ENCODE peak calls at places on chromosomes 11 and 22, in eight cellular contexts. H is endothelial cell of umbilical vein, M is esophagus squamous epithelium, R is hepatocyte, E is heart right ventricle, K is iPS DF 6.9, D is substantia nigra, F is left ventricle myocardium inferior. Y is an unnamed sample.
A peak's percentile ranks its signal among the peaks of the same experiment; 100 is the strongest.

GRCh38 chr11:5303643-5304042 is 1.9 kb upstream of the OR51B4 start:
- DNase-seq in R (no peak), K (no peak), H (no peak), F (no peak), M (no peak), D (no peak), E (no peak), Y (no peak)

GRCh38 chr11:7600205-7600775 is 73.0 kb downstream of the CYB5R2 start:
- DNase-seq in D (peak; percentile 25), M (no peak), F (no peak), R (peak; percentile 76), K (no peak), H (peak; percentile 92), E (no peak), Y (no peak)

GRCh38 chr11:65423516-65424199 is 1.1 kb downstream of the NEAT1 start:
- DNase-seq in R (no peak), M (no peak), H (peak; percentile 28), E (peak; percentile 25), D (no peak), K (no peak), F (peak; percentile 20), Y (no peak)

GRCh38 chr22:47335460-47335859 is 573.0 kb downstream of the TBC1D22A start:
- DNase-seq in R (no peak), K (no peak), H (no peak), M (no peak), D (no peak), F (no peak), E (no peak), Y (no peak)

GRCh38 chr11:67695606-67696005 is 21.2 kb upstream of the ALDH3B2 start:
- DNase-seq in E (no peak), R (no peak), H (no peak), M (no peak), K (no peak), D (no peak), F (no peak), Y (no peak)

GRCh38 chr11:40647290-40647689 is 812.2 kb downstream of the LRRC4C start:
- DNase-seq in K (no peak), D (no peak), M (no peak), F (no peak), R (no peak), H (no peak), E (no peak), Y (no peak)

GRCh38 chr22:32103648-32104326 is 55.3 kb downstream of the C22orf42 start:
- DNase-seq in R (no peak), K (no peak), E (no peak), F (no peak), M (no peak), D (no peak), H (no peak), Y (no peak)

GRCh38 chr11:126246636-126247035 is 22.1 kb downstream of the SRPRA start:
- DNase-seq in H (peak; percentile 92), K (no peak), F (no peak), R (no peak), M (no peak), E (no peak), D (no peak), Y (no peak)

GRCh38 chr11:26579683-26580082 is 7.6 kb upstream of the MUC15 start:
- DNase-seq in H (no peak), K (no peak), F (no peak), R (no peak), M (no peak), E (no peak), D (no peak), Y (no peak)

GRCh38 chr22:49768961-49769690 is 58.5 kb downstream of the BRD1 start:
- DNase-seq in M (no peak), H (no peak), K (no peak), R (no peak), F (peak; percentile 27), E (no peak), D (no peak), Y (no peak)

GRCh38 chr22:45302751-45303150 is 7.0 kb upstream of the FAM118A start:
- DNase-seq in E (no peak), R (no peak), K (no peak), M (no peak), H (no peak), D (no peak), F (no peak), Y (no peak)

GRCh38 chr22:45304971-45305370 is 4.8 kb upstream of the FAM118A start:
- DNase-seq in R (no peak), H (no peak), D (no peak), M (no peak), F (no peak), E (no peak), K (no peak), Y (no peak)

GRCh38 chr22:45308624-45309421 is 911 bp upstream of the FAM118A start:
- DNase-seq in D (no peak), K (no peak), F (no peak), R (no peak), M (no peak), E (no peak), H (no peak), Y (no peak)

GRCh38 chr22:45305456-45306065 is 4.2 kb upstream of the FAM118A start:
- DNase-seq in R (no peak), F (no peak), E (no peak), K (no peak), D (no peak), H (no peak), M (no peak), Y (no peak)

GRCh38 chr22:45306139-45306538 is 3.6 kb upstream of the FAM118A start:
- DNase-seq in R (no peak), K (no peak), M (no peak), H (no peak), D (no peak), E (no peak), F (no peak), Y (no peak)
- H3K27ac ChIP-seq in R (peak overlapping the region; percentile 42), K (no peak overlapping the region), M (no peak overlapping the region), H (no peak overlapping the region), D (no peak overlapping the region), E (no peak overlapping the region), F (no peak overlapping the region), Y (no peak overlapping the region)

DNA sequence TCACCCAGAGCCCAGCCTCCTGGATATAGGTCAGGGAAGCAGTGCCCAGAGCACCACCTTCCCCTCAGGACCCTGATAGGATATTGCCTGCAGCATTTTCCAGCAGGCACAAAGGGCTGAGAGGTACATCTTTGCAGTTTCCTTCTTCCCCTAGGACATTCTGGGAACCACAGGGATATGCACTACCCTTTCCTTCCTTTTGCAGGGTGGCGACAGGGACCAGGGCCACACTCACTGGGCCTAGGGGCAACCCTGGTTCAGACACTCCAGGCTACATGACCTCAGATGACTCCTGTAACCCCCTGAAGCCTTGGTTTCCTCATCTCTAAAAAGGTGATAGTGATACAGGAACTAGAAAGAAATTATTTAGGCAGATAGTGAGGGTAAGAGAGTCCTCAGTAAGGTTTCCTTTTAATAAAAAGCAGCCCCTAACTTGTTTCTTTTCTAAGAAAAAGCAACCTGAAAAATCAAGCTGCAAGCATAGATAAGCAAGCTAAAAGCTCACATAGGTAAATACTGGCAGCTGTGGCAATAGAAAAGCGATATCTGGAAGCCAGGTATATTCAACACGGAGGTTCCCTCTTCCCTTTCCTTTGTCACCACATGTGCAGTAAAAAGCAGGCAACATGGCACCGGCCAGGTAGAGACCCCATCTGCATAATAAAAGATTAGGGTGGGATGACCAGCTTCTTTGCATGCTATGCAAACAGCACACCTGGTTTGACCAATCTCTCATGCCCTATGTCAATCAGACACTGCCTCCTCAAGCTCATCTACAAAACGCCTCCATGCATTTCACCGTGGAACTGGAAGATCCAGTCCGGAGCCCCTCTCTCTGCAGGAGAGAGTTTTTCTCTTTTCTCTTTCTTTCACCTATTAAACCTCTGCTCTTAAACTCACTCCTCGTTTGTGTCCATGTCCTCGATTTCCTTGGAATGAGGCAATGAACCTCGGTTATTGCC is 13.2 kb upstream of the MRGPRX2 start:
- DNase-seq in D (no peak), M (no peak), E (no peak), F (no peak), K (peak; percentile 39), H (no peak), R (no peak), Y (no peak)
- H3K27ac ChIP-seq in D (no peak overlapping the region), M (peak overlapping the region; percentile 75), E (no peak overlapping the region), F (no peak overlapping the region), K (no peak overlapping the region), H (no peak overlapping the region), R (no peak overlapping the region), Y (no peak overlapping the region)

GRCh38 chr11:44583353-44583669 is 17.8 kb downstream of the CD82 start:
- DNase-seq in D (no peak), M (no peak), E (no peak), K (no peak), H (no peak), R (no peak), F (no peak), Y (no peak)
- H3K27ac ChIP-seq in D (no peak overlapping the region), M (no peak overlapping the region), E (peak overlapping the region; percentile 45), K (no peak overlapping the region), H (no peak overlapping the region), R (no peak overlapping the region), F (peak overlapping the region; percentile 80), Y (peak overlapping the region; percentile 21)

GRCh38 chr11:33753304-33753703 is 17.1 kb upstream of the CD59 start:
- DNase-seq in K (no peak), E (no peak), R (no peak), H (peak; percentile 59), M (no peak), D (no peak), F (no peak), Y (no peak)
- H3K27ac ChIP-seq in K (no peak overlapping the region), E (peak overlapping the region; percentile 69), R (no peak overlapping the region), H (no peak overlapping the region), M (no peak overlapping the region), D (no peak overlapping the region), F (peak overlapping the region; percentile 73), Y (no peak overlapping the region)

GRCh38 chr11:103907136-103907535 is 129.3 kb upstream of the DDI1 start:
- DNase-seq in K (no peak), R (no peak), F (no peak), H (peak; percentile 79), E (no peak), M (no peak), D (no peak), Y (no peak)

GRCh38 chr11:103903621-103904323 is 132.7 kb upstream of the DDI1 start:
- DNase-seq in K (no peak), E (no peak), F (no peak), R (no peak), D (no peak), H (no peak), M (no peak), Y (no peak)

GRCh38 chr11:103904324-103904667 is 132.1 kb upstream of the DDI1 start:
- DNase-seq in K (no peak), F (no peak), R (no peak), H (no peak), E (no peak), D (no peak), M (no peak), Y (no peak)

GRCh38 chr11:103907548-103908455 is 128.6 kb upstream of the DDI1 start:
- DNase-seq in K (no peak), M (no peak), F (no peak), R (no peak), D (no peak), E (no peak), H (peak; percentile 88), Y (no peak)

GRCh38 chr11:103906291-103906850 is 130.1 kb upstream of the DDI1 start:
- DNase-seq in D (no peak), H (peak; percentile 64), K (no peak), R (no peak), E (no peak), M (no peak), F (no peak), Y (no peak)
- H3K27ac ChIP-seq in D (no peak overlapping the region), H (peak overlapping the region; percentile 96), K (no peak overlapping the region), R (no peak overlapping the region), E (no peak overlapping the region), M (no peak overlapping the region), F (peak overlapping the region; percentile 84), Y (no peak overlapping the region)

GRCh38 chr11:69274531-69275016 is 19.4 kb upstream of the MYEOV start:
- DNase-seq in D (no peak), E (no peak), H (no peak), M (no peak), K (no peak), R (peak; percentile 90), F (no peak), Y (no peak)
- H3K27ac ChIP-seq in D (no peak overlapping the region), E (no peak overlapping the region), H (no peak overlapping the region), M (peak overlapping the region; percentile 91), K (no peak overlapping the region), R (peak overlapping the region; percentile 83), F (no peak overlapping the region), Y (no peak overlapping the region)